ENCODE peak calls at places on chromosomes 3 and 15, in seven cellular contexts. X is HFF-Myc, N is neural crest cell, D is coronary artery, L is heart left ventricle, J is GM06990, P is AG10803. U is an unnamed sample.

GRCh38 chr3:121592856-121593702 is at the start of gene FBXO40:
- DNase-seq in X (no peak), N (no peak), D (no peak), L (peak), J (no peak), P (no peak), U (no peak)

GRCh38 chr15:81103857-81104256 is 30.2 kb upstream of the CFAP161 start:
- DNase-seq in X (no peak), N (no peak), D (no peak), L (no peak), J (no peak), P (no peak), U (no peak)

GRCh38 chr3:129503387-129504010 is 24.9 kb upstream of the RHO start:
- DNase-seq in X (no peak), N (no peak), D (no peak), L (no peak), J (no peak), P (no peak), U (no peak)

GRCh38 chr3:12545473-12545791 is at the start of gene MKRN2OS:
- DNase-seq in X (no peak), N (no peak), D (no peak), L (no peak), J (no peak), P (no peak), U (no peak)

GRCh38 chr3:177816667-177817208 is 619.5 kb upstream of the TBL1XR1 start:
- DNase-seq in X (no peak), N (no peak), D (no peak), L (no peak), J (no peak), P (peak), U (no peak)

GRCh38 chr15:42622328-42622925 is 47.0 kb downstream of the STARD9 start:
- DNase-seq in X (no peak), N (no peak), D (no peak), L (no peak), J (no peak), P (no peak), U (no peak)

GRCh38 chr3:156160653-156161052 is 40.3 kb downstream of the KCNAB1 start:
- DNase-seq in X (no peak), N (no peak), D (no peak), L (no peak), J (no peak), P (no peak), U (no peak)

GRCh38 chr3:40637891-40638290 is 113.1 kb downstream of the ZNF621 start:
- DNase-seq in X (no peak), N (no peak), D (no peak), L (no peak), J (no peak), P (no peak), U (no peak)

GRCh38 chr3:67691926-67692325 is 37.5 kb upstream of the SUCLG2 start:
- DNase-seq in X (no peak), N (no peak), D (no peak), L (no peak), J (no peak), P (no peak), U (no peak)

GRCh38 chr3:10242182-10243065 is 5.8 kb upstream of the TATDN2 start:
- DNase-seq in X (no peak), N (no peak), D (no peak), L (no peak), J (no peak), P (peak), U (no peak)

GRCh38 chr3:167467848-167468611 is 5.8 kb downstream of the SERPINI2 start:
- DNase-seq in X (no peak), N (no peak), D (no peak), L (no peak), J (no peak), P (no peak), U (no peak)

GRCh38 chr3:7536921-7537320 is 676.0 kb downstream of the GRM7 start:
- DNase-seq in X (no peak), N (no peak), D (no peak), L (no peak), J (no peak), P (no peak), U (no peak)

GRCh38 chr15:95591270-95591669 is 739.2 kb upstream of the NR2F2 start:
- DNase-seq in X (no peak), N (no peak), D (no peak), L (no peak), J (peak), P (no peak), U (no peak)
- TF ChIP-seq CTCF in X (no peak), N (no peak), D (no peak), L (no peak), J (no peak), P (no peak), U (no peak)

DNA sequence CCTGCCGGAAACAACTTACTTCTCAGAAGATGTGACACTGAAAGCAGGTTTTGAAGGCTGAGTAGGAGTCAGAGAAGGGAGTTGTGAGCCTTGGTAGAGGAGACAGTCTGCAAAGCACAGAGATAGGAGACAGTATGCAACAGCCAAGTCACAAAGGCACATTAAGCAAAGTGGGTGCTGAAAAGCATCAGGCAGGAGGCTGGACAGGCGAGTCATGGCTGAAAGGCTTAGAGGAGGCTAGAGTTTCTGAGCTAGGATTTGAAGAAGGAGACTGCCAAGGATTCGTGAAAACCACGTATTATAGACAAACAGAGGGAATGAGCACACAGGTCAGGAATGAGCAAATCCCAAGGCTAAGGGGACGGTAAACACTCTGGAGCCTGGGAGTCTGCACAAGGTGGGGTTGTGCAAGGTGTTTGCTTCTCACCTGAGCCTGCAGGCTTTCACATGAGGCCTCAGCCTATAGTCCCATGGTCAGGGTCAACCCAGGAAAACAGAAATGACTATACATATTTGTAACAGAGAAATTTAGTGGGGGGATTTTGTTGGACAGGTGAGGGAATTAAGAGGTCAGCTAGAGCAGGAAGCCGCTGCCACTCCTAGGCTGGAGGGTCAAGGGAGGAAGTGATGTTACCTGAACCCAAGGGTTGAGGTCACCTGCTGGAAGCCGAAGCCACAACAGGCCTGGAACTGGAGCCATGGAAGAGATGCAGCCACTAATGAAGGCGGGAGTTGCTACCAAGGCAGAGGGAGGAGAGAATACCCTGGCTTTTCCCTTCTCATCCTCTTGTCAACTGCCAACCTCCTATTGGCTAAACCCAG is 23.1 kb upstream of the TRIM71 start:
- DNase-seq in X (no peak), N (no peak), D (no peak), L (no peak), J (no peak), P (no peak), U (no peak)
- TF ChIP-seq CTCF in X (no peak), N (no peak), D (no peak), L (no peak), J (no peak), P (no peak), U (no peak)

GRCh38 chr3:139317660-139318430 is 26.0 kb upstream of the MRPS22 start:
- DNase-seq in X (no peak), N (no peak), D (no peak), L (no peak), J (no peak), P (no peak), U (no peak)

GRCh38 chr3:139318826-139319225 is 25.0 kb upstream of the MRPS22 start:
- DNase-seq in X (no peak), N (no peak), D (no peak), L (no peak), J (no peak), P (no peak), U (no peak)

GRCh38 chr3:139320551-139321309 is 23.1 kb upstream of the MRPS22 start:
- DNase-seq in X (no peak), N (no peak), D (no peak), L (no peak), J (no peak), P (no peak), U (no peak)

GRCh38 chr3:139318431-139318816 is 25.4 kb upstream of the MRPS22 start:
- DNase-seq in X (no peak), N (no peak), D (no peak), L (no peak), J (no peak), P (no peak), U (no peak)

DNA sequence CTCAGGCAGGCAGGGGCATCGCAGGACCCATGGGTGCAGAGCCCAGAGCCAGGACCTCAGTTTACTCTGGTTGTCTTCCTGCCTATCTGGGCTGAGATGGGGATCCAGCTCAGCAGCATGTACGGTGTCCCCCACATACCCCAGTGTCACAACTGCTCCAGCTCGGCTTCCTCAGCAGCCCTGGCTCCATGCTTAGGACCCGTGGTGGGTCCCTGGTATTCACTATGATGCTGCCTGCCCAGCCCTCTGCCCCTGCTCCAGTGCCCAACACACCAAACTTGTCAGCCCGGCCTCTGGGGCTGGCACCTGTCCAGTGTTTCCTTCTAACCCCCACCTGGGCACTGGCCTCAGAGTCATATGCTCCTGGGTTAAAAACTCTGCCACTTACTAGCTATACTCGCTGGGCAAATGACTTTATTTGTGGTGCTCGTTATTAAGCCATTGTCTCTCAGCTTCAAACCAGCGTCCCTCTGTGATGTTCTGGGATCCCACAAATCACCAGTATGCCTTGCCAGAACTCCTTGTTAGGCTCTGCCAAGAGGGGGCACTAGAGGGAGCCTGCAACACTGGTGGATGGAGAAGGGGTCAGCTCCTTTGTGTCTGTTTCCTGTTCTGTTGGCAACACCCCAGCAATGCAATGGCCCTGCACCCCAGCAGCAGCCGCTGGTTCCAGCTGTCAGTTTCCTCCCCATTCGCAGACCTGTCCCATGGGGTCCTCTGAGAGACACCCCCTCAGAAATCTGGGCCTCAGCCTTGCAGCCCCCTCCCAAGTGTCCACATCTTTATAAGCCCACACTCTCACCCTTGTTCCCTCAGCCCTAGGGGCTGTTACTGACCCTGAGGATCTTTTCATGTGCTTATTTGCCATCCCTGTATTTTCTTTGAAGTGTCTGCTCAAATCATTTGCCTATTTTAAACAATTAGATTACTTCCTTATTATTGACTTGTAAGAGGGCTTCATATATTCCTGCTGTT is 24.1 kb upstream of the MRPS22 start:
- DNase-seq in X (no peak), N (peak), D (no peak), L (no peak), J (no peak), P (no peak), U (no peak)
- TF ChIP-seq CTCF in X (peak), N (peak), D (no peak), L (peak), J (peak), P (peak), U (peak)

GRCh38 chr15:77982127-77982490 is 95.4 kb downstream of the TBC1D2B start:
- DNase-seq in X (no peak), N (no peak), D (no peak), L (no peak), J (no peak), P (no peak), U (no peak)

GRCh38 chr15:77985031-77985930 is 92.2 kb downstream of the TBC1D2B start:
- DNase-seq in X (no peak), N (no peak), D (no peak), L (peak), J (no peak), P (no peak), U (peak)

GRCh38 chr15:77983091-77983707 is 94.3 kb downstream of the TBC1D2B start:
- DNase-seq in X (no peak), N (no peak), D (no peak), L (peak), J (no peak), P (no peak), U (peak)

GRCh38 chr15:77984446-77984861 is 93.1 kb downstream of the TBC1D2B start:
- DNase-seq in X (no peak), N (no peak), D (no peak), L (peak), J (no peak), P (no peak), U (peak)

GRCh38 chr15:77983708-77984445 is 93.6 kb downstream of the TBC1D2B start:
- DNase-seq in X (no peak), N (no peak), D (no peak), L (peak), J (no peak), P (peak), U (peak)
- TF ChIP-seq CTCF in X (peak), N (no peak), D (no peak), L (no peak), J (no peak), P (no peak), U (no peak)

GRCh38 chr3:119927190-119927589 is 145.3 kb downstream of the NR1I2 start:
- DNase-seq in X (no peak), N (no peak), D (no peak), L (no peak), J (no peak), P (no peak), U (no peak)
- TF ChIP-seq CTCF in X (no peak), N (no peak), D (no peak), L (no peak), J (no peak), P (no peak), U (no peak)

GRCh38 chr3:5191555-5192304 is 4.2 kb downstream of the EDEM1 start:
- DNase-seq in X (no peak), N (no peak), D (no peak), L (no peak), J (no peak), P (no peak), U (no peak)
- TF ChIP-seq CTCF in X (no peak), N (no peak), D (no peak), L (no peak), J (no peak), P (no peak), U (no peak)

GRCh38 chr15:88467073-88467934 is at the start of the genes MRPL46 and MRPS11:
- DNase-seq in X (peak), N (peak), D (peak), L (peak), J (peak), P (peak), U (peak)

GRCh38 chr15:88465633-88466219 is 1.5 kb downstream of the MRPL46 start:
- DNase-seq in X (no peak), N (no peak), D (no peak), L (no peak), J (no peak), P (peak), U (no peak)

GRCh38 chr15:88469321-88469720 is 1.8 kb downstream of the MRPS11 start:
- DNase-seq in X (no peak), N (no peak), D (no peak), L (no peak), J (no peak), P (no peak), U (no peak)

GRCh38 chr15:88470625-88471372 is 3.3 kb downstream of the MRPS11 start:
- DNase-seq in X (no peak), N (no peak), D (no peak), L (no peak), J (no peak), P (no peak), U (no peak)

DNA sequence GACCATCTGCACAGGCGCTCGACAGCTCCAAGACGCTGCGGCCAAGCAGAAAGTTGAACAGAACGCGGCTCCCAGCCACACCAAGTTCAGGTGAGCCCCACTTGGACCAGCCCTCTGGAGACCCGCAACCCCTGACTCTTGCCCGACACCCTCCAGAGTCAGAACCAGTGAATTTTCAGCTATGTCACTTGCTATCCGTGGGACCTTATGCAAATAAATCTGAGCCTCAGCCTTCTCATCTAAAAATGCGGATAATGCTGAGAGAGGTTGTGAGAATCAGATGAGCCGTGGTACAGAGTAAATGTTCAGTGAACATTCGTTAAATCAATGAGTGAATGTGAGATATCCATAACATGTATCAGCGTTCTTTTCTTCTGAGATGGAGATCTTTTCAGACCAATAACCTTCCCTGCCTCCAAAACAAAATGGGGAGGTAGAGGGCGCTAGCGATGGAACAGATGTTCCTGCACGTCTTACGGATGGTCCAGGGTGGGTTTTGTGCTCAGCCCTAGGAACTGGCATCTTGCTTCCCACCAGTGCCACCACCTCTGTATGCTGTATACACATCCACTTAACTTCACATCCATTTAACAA is 524 bp downstream of the MRPS11 start:
- DNase-seq in X (no peak), N (no peak), D (no peak), L (no peak), J (no peak), P (peak), U (peak)
- TF ChIP-seq CTCF in X (peak), N (no peak), D (no peak), L (no peak), J (peak), P (peak), U (peak)

U was measured in type B pancreatic cell.